ENCODE peak calls at places on chromosomes 7 and 10, in eight cellular contexts. C is ACHN; W is effector CD4-positive, alpha-beta T cell; O is transverse colon; Q is hypothalamus; U is activated CD4-positive, alpha-beta T cell treated with anti-CD3 and anti-CD28 coated beads, Interleukin-2, amount 50 U/mL, for 48 hours; K is NCI-H2081 treated with DMSO at 0.1 percent for 48 hours; E is hepatocyte. G is an unnamed sample.

GRCh38 chr7:108568801-108569380 is 615 bp downstream of the THAP5 start:
- DNase-seq in U (no peak), Q (no peak), K (no peak), E (no peak), W (no peak), O (no peak), C (no peak), G (no peak)

GRCh38 chr7:129166745-129167144 is 21.7 kb upstream of the SMO start:
- DNase-seq in C (no peak), K (no peak), E (no peak), Q (no peak), U (no peak), O (no peak), W (no peak), G (no peak)

GRCh38 chr10:14556285-14556956 is 218.3 kb downstream of the FAM107B start:
- DNase-seq in O (peak; percentile 56), C (no peak), K (no peak), E (peak; percentile 56), U (peak; percentile 49), W (no peak), Q (no peak), G (no peak)

GRCh38 chr7:76326646-76327233 is 24.3 kb downstream of the HSPB1 start:
- DNase-seq in Q (no peak), O (no peak), W (no peak), U (no peak), E (no peak), C (no peak), K (no peak), G (no peak)

GRCh38 chr10:119500138-119500795 is 42.3 kb downstream of the RGS10 start:
- DNase-seq in C (no peak), K (no peak), O (no peak), W (no peak), E (no peak), Q (no peak), U (no peak), G (no peak)

GRCh38 chr7:45660901-45661211 is 86.7 kb downstream of the ADCY1 start:
- DNase-seq in E (no peak), Q (no peak), W (no peak), K (no peak), C (no peak), U (no peak), O (no peak), G (no peak)

GRCh38 chr10:89275383-89275782 is 23.8 kb upstream of the LIPA start:
- DNase-seq in E (no peak), W (no peak), O (no peak), Q (no peak), C (no peak), U (no peak), K (no peak), G (peak; percentile 43)

GRCh38 chr10:43304687-43305333 is 37.9 kb upstream of the RASGEF1A start:
- DNase-seq in K (no peak), U (peak; percentile 78), O (peak; percentile 76), W (peak; percentile 41), C (peak; percentile 27), E (peak; percentile 83), Q (no peak), G (no peak)

GRCh38 chr10:30529373-30529998 is 95.5 kb downstream of the MAP3K8 start:
- DNase-seq in Q (no peak), U (peak; percentile 80), E (no peak), C (no peak), W (peak; percentile 64), O (peak; percentile 80), K (no peak), G (no peak)

GRCh38 chr10:132158122-132158741 is 28.5 kb upstream of the DPYSL4 start:
- DNase-seq in Q (no peak), O (no peak), W (peak; percentile 19), K (no peak), E (no peak), U (peak; percentile 25), C (no peak), G (no peak)

GRCh38 chr10:66836057-66836456 is 89.8 kb upstream of the LRRTM3 start:
- DNase-seq in C (peak; percentile 88), Q (no peak), W (no peak), O (no peak), E (peak; percentile 65), U (no peak), K (no peak), G (no peak)

G was measured in NCI-H2029.